ENCODE peak calls at places on chromosomes 7 and 10, in four cellular contexts. L, G, T and Z are unnamed samples.

GRCh38 chr7:56213574-56213973 is 97.4 kb upstream of the NUPR2 start:
- DNase-seq in L (no peak), G (no peak), T (no peak), Z (no peak)

GRCh38 chr7:82050134-82050533 is 280.3 kb upstream of the HGF start:
- DNase-seq in L (no peak), G (peak; percentile 91), T (no peak), Z (peak; percentile 65)

GRCh38 chr10:12019343-12019971 is 23.2 kb downstream of the UPF2 start:
- DNase-seq in L (no peak), G (peak; percentile 10), T (no peak), Z (no peak)

GRCh38 chr7:90178166-90178565 is 23.9 kb downstream of the STEAP1 start:
- DNase-seq in L (no peak), G (no peak), T (no peak), Z (no peak)

GRCh38 chr7:50068850-50069551 is 24.0 kb downstream of the ZPBP start:
- DNase-seq in L (peak; percentile 66), G (no peak), T (no peak), Z (peak; percentile 93)

GRCh38 chr10:128147669-128148068 is 21.4 kb upstream of the MKI67 start:
- DNase-seq in L (no peak), G (peak; percentile 82), T (no peak), Z (no peak)

GRCh38 chr10:126133906-126134703 is 237.7 kb downstream of the FANK1 start:
- DNase-seq in L (no peak), G (peak; percentile 93), T (no peak), Z (no peak)

GRCh38 chr10:78630944-78631838 is 437.6 kb upstream of the ZMIZ1 start:
- DNase-seq in L (no peak), G (peak; percentile 61), T (no peak), Z (no peak)

GRCh38 chr7:82406937-82407336 is 36.6 kb downstream of the CACNA2D1 start:
- DNase-seq in L (no peak), G (peak; percentile 12), T (no peak), Z (no peak)

GRCh38 chr7:143407296-143408246 is 1.1 kb downstream of the EPHA1 start:
- DNase-seq in L (no peak), G (no peak), T (no peak), Z (peak; percentile 71)

GRCh38 chr7:143391462-143392404 is 10.6 kb downstream of the ZYX start:
- DNase-seq in L (peak; percentile 30), G (peak; percentile 85), T (no peak), Z (no peak)

GRCh38 chr7:23356726-23357125 is 57.6 kb downstream of the MALSU1 start:
- DNase-seq in L (no peak), G (no peak), T (no peak), Z (no peak)

GRCh38 chr7:137879357-137880158 is 32.8 kb upstream of the DGKI start:
- DNase-seq in L (peak; percentile 66), G (peak; percentile 61), T (peak; percentile 71), Z (peak; percentile 41)

GRCh38 chr7:52917982-52918578 is 117.4 kb upstream of the POM121L12 start:
- DNase-seq in L (peak; percentile 38), G (no peak), T (no peak), Z (peak; percentile 40)

GRCh38 chr7:130356760-130357611 is 12.4 kb downstream of the CPA5 start:
- DNase-seq in L (no peak), G (peak; percentile 91), T (no peak), Z (peak; percentile 64)

DNA sequence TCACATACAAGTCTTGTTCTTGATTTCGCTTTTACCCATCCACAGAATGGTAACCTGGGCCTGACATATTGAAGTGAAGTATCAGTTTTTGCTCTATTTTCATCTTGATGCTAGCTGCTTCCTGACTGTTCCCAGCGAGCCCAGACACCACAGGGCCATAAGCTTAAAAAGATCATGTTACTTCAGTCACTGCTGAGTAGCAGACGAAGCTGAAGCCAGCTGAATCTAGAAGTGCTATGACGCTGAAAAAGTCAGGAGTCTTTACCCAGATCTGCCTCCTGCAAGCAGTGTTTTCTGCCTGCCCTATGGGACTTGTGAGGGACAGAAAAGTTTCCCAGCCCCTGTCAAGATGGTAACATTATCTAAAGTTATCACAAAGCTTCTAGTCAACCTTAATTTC is 2.7 kb upstream of the PRXL2A start:
- DNase-seq in L (no peak), G (peak; percentile 16), T (no peak), Z (peak; percentile 33)
- H4K5ac ChIP-seq in L (no peak overlapping the region), G (no peak overlapping the region), T (no peak overlapping the region), Z (no peak overlapping the region)

GRCh38 chr10:80588506-80589020 is 50.9 kb downstream of the SH2D4B start:
- DNase-seq in L (no peak), G (no peak), T (no peak), Z (no peak)
- H4K5ac ChIP-seq in L (no peak overlapping the region), G (no peak overlapping the region), T (no peak overlapping the region), Z (no peak overlapping the region)

GRCh38 chr7:70484255-70484654 is 647.7 kb upstream of the GALNT17 start:
- DNase-seq in L (no peak), G (no peak), T (no peak), Z (no peak)
- H4K5ac ChIP-seq in L (no peak overlapping the region), G (no peak overlapping the region), T (no peak overlapping the region), Z (no peak overlapping the region)

DNA sequence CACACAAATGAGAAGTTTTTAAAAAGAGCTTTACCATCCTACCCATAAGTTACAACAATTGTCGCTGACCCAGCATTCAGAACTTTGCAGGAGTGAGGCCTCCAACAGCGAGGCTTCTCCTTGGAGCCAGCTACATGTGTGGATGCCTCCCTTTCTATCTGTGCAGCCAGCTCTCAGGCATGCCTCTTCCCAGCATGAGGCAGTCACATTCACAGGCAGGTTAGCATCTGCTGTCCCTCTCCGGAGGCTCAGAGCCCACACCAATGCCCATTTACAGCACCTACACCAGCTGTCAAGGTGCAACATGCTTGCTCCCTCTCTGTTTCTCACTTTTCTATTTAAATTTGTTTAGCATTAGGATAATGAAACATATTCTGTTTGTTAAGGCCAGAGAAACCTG is 278.7 kb upstream of the PODXL start:
- DNase-seq in L (no peak), G (no peak), T (no peak), Z (no peak)
- H4K5ac ChIP-seq in L (no peak overlapping the region), G (no peak overlapping the region), T (no peak overlapping the region), Z (no peak overlapping the region)